ENCODE peak calls at places on chromosome 22, in five cellular contexts. N is EL; T is activated T-cell treated with anti-CD3 and anti-CD28 coated beads for 1 hour; E is CD4-positive, alpha-beta memory T cell; Q is activated naive CD8-positive, alpha-beta T cell treated with anti-CD3 and anti-CD28 coated beads, Interleukin-2, amount 50 U/mL, for 24 hours. I is an unnamed sample.
A peak's percentile ranks its signal among the peaks of the same experiment; 100 is the strongest.

GRCh38 chr22:43015677-43016042 is 711 bp upstream of the PACSIN2 start:
- DNase-seq in N (no peak), T (no peak), E (no peak), Q (no peak), I (no peak)

GRCh38 chr22:46754110-46754799 is 8.2 kb upstream of the TBC1D22A start:
- DNase-seq in N (peak; percentile 99), T (peak; percentile 25), E (no peak), Q (no peak), I (no peak)

GRCh38 chr22:49305966-49306631 is 521.6 kb downstream of the BRD1 start:
- DNase-seq in N (no peak), T (no peak), E (no peak), Q (no peak), I (no peak)

GRCh38 chr22:26174280-26174679 is 5.0 kb downstream of the SEZ6L start:
- DNase-seq in N (peak; percentile 20), T (no peak), E (no peak), Q (no peak), I (peak; percentile 5)

GRCh38 chr22:40519284-40519947 is 117.1 kb downstream of the MRTFA start:
- DNase-seq in N (no peak), T (no peak), E (peak; percentile 62), Q (no peak), I (no peak)

GRCh38 chr22:35605787-35606492 is 11.2 kb downstream of the MB start:
- DNase-seq in N (no peak), T (no peak), E (no peak), Q (no peak), I (no peak)

GRCh38 chr22:19522190-19522880 is 1.9 kb downstream of the CLDN5 start:
- DNase-seq in N (no peak), T (no peak), E (no peak), Q (no peak), I (no peak)

GRCh38 chr22:50274311-50274710 is 4.1 kb upstream of the MAPK11 start:
- DNase-seq in N (peak; percentile 44), T (no peak), E (peak; percentile 45), Q (peak; percentile 45), I (peak; percentile 54)

GRCh38 chr22:46052331-46052771 is 75.4 kb upstream of the WNT7B start:
- DNase-seq in N (peak; percentile 43), T (no peak), E (no peak), Q (no peak), I (no peak)

GRCh38 chr22:46866591-46866990 is 104.1 kb downstream of the TBC1D22A start:
- DNase-seq in N (peak; percentile 96), T (no peak), E (no peak), Q (no peak), I (no peak)

GRCh38 chr22:19876314-19876940 is 21.8 kb upstream of the GNB1L start:
- DNase-seq in N (no peak), T (no peak), E (no peak), Q (no peak), I (no peak)

GRCh38 chr22:21866821-21867527 is 471 bp downstream of the MAPK1 start:
- DNase-seq in N (no peak), T (no peak), E (peak; percentile 32), Q (peak; percentile 46), I (no peak)

I was measured in Jurkat, Clone E6-1.